ENCODE peak calls at places on chromosomes 4 and X, in ten cellular contexts. One of them, this sample, is unnamed.

GRCh38 chrX:132821974-132822633 is 136.3 kb downstream of the HS6ST2 start:
- DNase-seq in AG09309: no peak
- DNase-seq in HCT116: no peak
- DNase-seq in ovary: no peak
- DNase-seq in MCF 10A: no peak
- DNase-seq in glutamatergic neuron: no peak
- DNase-seq in heart right ventricle: no peak
- DNase-seq in GM12865: no peak
- DNase-seq in WTC11: no peak
- DNase-seq in AG04449: no peak
- DNase-seq in this sample: no peak

GRCh38 chr4:119179011-119179410 is 33.5 kb upstream of the USP53 start:
- DNase-seq in heart right ventricle: no peak
- DNase-seq in GM12865: no peak
- DNase-seq in ovary: no peak
- DNase-seq in AG04449: no peak
- DNase-seq in MCF 10A: no peak
- DNase-seq in HCT116: no peak
- DNase-seq in WTC11: no peak
- DNase-seq in AG09309: no peak
- DNase-seq in glutamatergic neuron: no peak
- DNase-seq in this sample: no peak

GRCh38 chr4:56181140-56181950 is 205.9 kb downstream of the AASDH start:
- DNase-seq in ovary: no peak
- DNase-seq in heart right ventricle: no peak
- DNase-seq in GM12865: no peak
- DNase-seq in AG04449: no peak
- DNase-seq in AG09309: no peak
- DNase-seq in glutamatergic neuron: no peak
- DNase-seq in HCT116: peak
- DNase-seq in MCF 10A: peak
- DNase-seq in WTC11: no peak
- DNase-seq in this sample: no peak

GRCh38 chr4:137367608-137368007 is 164.7 kb downstream of the PCDH18 start:
- DNase-seq in AG09309: peak
- DNase-seq in HCT116: no peak
- DNase-seq in GM12865: no peak
- DNase-seq in heart right ventricle: no peak
- DNase-seq in glutamatergic neuron: no peak
- DNase-seq in MCF 10A: peak
- DNase-seq in WTC11: no peak
- DNase-seq in ovary: no peak
- DNase-seq in AG04449: peak
- DNase-seq in this sample: no peak

GRCh38 chr4:2925931-2926860 is 37.0 kb downstream of the NOP14 start:
- DNase-seq in heart right ventricle: no peak
- DNase-seq in HCT116: no peak
- DNase-seq in WTC11: no peak
- DNase-seq in GM12865: no peak
- DNase-seq in AG09309: no peak
- DNase-seq in AG04449: no peak
- DNase-seq in glutamatergic neuron: no peak
- DNase-seq in ovary: no peak
- DNase-seq in MCF 10A: no peak
- DNase-seq in this sample: no peak

GRCh38 chrX:135256923-135257322 is 5.1 kb downstream of the ETDA start:
- DNase-seq in AG04449: no peak
- DNase-seq in heart right ventricle: no peak
- DNase-seq in MCF 10A: no peak
- DNase-seq in HCT116: no peak
- DNase-seq in AG09309: no peak
- DNase-seq in GM12865: no peak
- DNase-seq in WTC11: no peak
- DNase-seq in glutamatergic neuron: no peak
- DNase-seq in ovary: no peak
- DNase-seq in this sample: peak

GRCh38 chr4:99437686-99438577 is 2.8 kb upstream of the ADH7 start:
- DNase-seq in heart right ventricle: no peak
- DNase-seq in glutamatergic neuron: no peak
- DNase-seq in HCT116: no peak
- DNase-seq in MCF 10A: no peak
- DNase-seq in AG09309: no peak
- DNase-seq in ovary: no peak
- DNase-seq in AG04449: no peak
- DNase-seq in GM12865: no peak
- DNase-seq in WTC11: no peak
- DNase-seq in this sample: no peak

GRCh38 chr4:134634301-134634700 is 432.7 kb upstream of the PABPC4L start:
- DNase-seq in glutamatergic neuron: no peak
- DNase-seq in MCF 10A: no peak
- DNase-seq in HCT116: no peak
- DNase-seq in AG09309: no peak
- DNase-seq in AG04449: no peak
- DNase-seq in WTC11: no peak
- DNase-seq in heart right ventricle: no peak
- DNase-seq in ovary: no peak
- DNase-seq in GM12865: no peak
- DNase-seq in this sample: no peak

GRCh38 chr4:134216436-134216835 is 14.8 kb upstream of the PABPC4L start:
- DNase-seq in MCF 10A: no peak
- DNase-seq in WTC11: no peak
- DNase-seq in HCT116: no peak
- DNase-seq in GM12865: no peak
- DNase-seq in glutamatergic neuron: no peak
- DNase-seq in AG04449: no peak
- DNase-seq in AG09309: peak
- DNase-seq in ovary: no peak
- DNase-seq in heart right ventricle: no peak
- DNase-seq in this sample: no peak

GRCh38 chrX:135327299-135327698 is 18.0 kb downstream of the ETDC start:
- DNase-seq in ovary: no peak
- DNase-seq in MCF 10A: peak
- DNase-seq in heart right ventricle: no peak
- DNase-seq in glutamatergic neuron: no peak
- DNase-seq in AG04449: peak
- DNase-seq in WTC11: no peak
- DNase-seq in HCT116: no peak
- DNase-seq in GM12865: no peak
- DNase-seq in AG09309: peak
- DNase-seq in this sample: no peak

GRCh38 chr4:41257257-41257900 is 651 bp downstream of the UCHL1 start:
- DNase-seq in heart right ventricle: peak
- DNase-seq in GM12865: peak
- DNase-seq in WTC11: peak
- DNase-seq in AG09309: no peak
- DNase-seq in ovary: peak
- DNase-seq in glutamatergic neuron: peak
- DNase-seq in AG04449: no peak
- DNase-seq in HCT116: no peak
- DNase-seq in MCF 10A: peak
- DNase-seq in this sample: peak

GRCh38 chr4:16794816-16795445 is 103.5 kb downstream of the LDB2 start:
- DNase-seq in AG09309: peak
- DNase-seq in GM12865: peak
- DNase-seq in ovary: peak
- DNase-seq in AG04449: no peak
- DNase-seq in WTC11: peak
- DNase-seq in HCT116: peak
- DNase-seq in glutamatergic neuron: peak
- DNase-seq in heart right ventricle: peak
- DNase-seq in MCF 10A: peak
- DNase-seq in this sample: no peak

GRCh38 chr4:48602222-48602621 is 112.2 kb downstream of the ZAR1 start:
- DNase-seq in MCF 10A: peak
- DNase-seq in GM12865: no peak
- DNase-seq in HCT116: no peak
- DNase-seq in glutamatergic neuron: no peak
- DNase-seq in ovary: no peak
- DNase-seq in AG04449: no peak
- DNase-seq in AG09309: no peak
- DNase-seq in heart right ventricle: no peak
- DNase-seq in WTC11: no peak
- DNase-seq in this sample: no peak

GRCh38 chrX:20237864-20238263 is 28.8 kb downstream of the RPS6KA3 start:
- DNase-seq in glutamatergic neuron: no peak
- DNase-seq in HCT116: no peak
- DNase-seq in heart right ventricle: no peak
- DNase-seq in ovary: no peak
- DNase-seq in WTC11: no peak
- DNase-seq in AG04449: no peak
- DNase-seq in MCF 10A: no peak
- DNase-seq in AG09309: no peak
- DNase-seq in GM12865: no peak
- DNase-seq in this sample: no peak

GRCh38 chrX:82734140-82734539 is 774.0 kb upstream of the POU3F4 start:
- DNase-seq in AG04449: no peak
- DNase-seq in HCT116: no peak
- DNase-seq in ovary: no peak
- DNase-seq in WTC11: no peak
- DNase-seq in AG09309: no peak
- DNase-seq in glutamatergic neuron: no peak
- DNase-seq in heart right ventricle: no peak
- DNase-seq in MCF 10A: no peak
- DNase-seq in GM12865: peak
- DNase-seq in this sample: no peak

GRCh38 chrX:138748480-138748879 is 37.0 kb upstream of the FGF13 start:
- DNase-seq in AG04449: no peak
- DNase-seq in AG09309: no peak
- DNase-seq in ovary: no peak
- DNase-seq in WTC11: no peak
- DNase-seq in heart right ventricle: no peak
- DNase-seq in glutamatergic neuron: no peak
- DNase-seq in HCT116: no peak
- DNase-seq in MCF 10A: peak
- DNase-seq in GM12865: peak
- DNase-seq in this sample: no peak

GRCh38 chrX:24150051-24150790 is 692 bp downstream of the ZFX start:
- DNase-seq in heart right ventricle: peak
- DNase-seq in glutamatergic neuron: peak
- DNase-seq in AG09309: peak
- DNase-seq in AG04449: no peak
- DNase-seq in GM12865: peak
- DNase-seq in MCF 10A: peak
- DNase-seq in HCT116: peak
- DNase-seq in ovary: peak
- DNase-seq in WTC11: peak
- DNase-seq in this sample: peak

GRCh38 chrX:55143621-55144020 is 54.8 kb downstream of the PAGE2 start:
- DNase-seq in HCT116: no peak
- DNase-seq in heart right ventricle: no peak
- DNase-seq in AG09309: no peak
- DNase-seq in MCF 10A: no peak
- DNase-seq in ovary: no peak
- DNase-seq in glutamatergic neuron: no peak
- DNase-seq in AG04449: no peak
- DNase-seq in GM12865: no peak
- DNase-seq in WTC11: no peak
- DNase-seq in this sample: no peak

GRCh38 chrX:150017868-150018267 is 79.6 kb upstream of the EOLA2 start:
- DNase-seq in HCT116: no peak
- DNase-seq in heart right ventricle: no peak
- DNase-seq in MCF 10A: no peak
- DNase-seq in ovary: no peak
- DNase-seq in AG09309: no peak
- DNase-seq in AG04449: no peak
- DNase-seq in GM12865: no peak
- DNase-seq in WTC11: no peak
- DNase-seq in glutamatergic neuron: no peak
- DNase-seq in this sample: no peak
- TF ChIP-seq CTCF in HCT116: no peak
- TF ChIP-seq CTCF in heart right ventricle: no peak
- TF ChIP-seq CTCF in MCF 10A: no peak
- TF ChIP-seq CTCF in ovary: no peak
- TF ChIP-seq CTCF in AG09309: no peak
- TF ChIP-seq CTCF in AG04449: no peak
- TF ChIP-seq CTCF in GM12865: no peak
- TF ChIP-seq CTCF in WTC11: no peak
- TF ChIP-seq CTCF in glutamatergic neuron: no peak
- TF ChIP-seq CTCF in this sample: no peak

DNA sequence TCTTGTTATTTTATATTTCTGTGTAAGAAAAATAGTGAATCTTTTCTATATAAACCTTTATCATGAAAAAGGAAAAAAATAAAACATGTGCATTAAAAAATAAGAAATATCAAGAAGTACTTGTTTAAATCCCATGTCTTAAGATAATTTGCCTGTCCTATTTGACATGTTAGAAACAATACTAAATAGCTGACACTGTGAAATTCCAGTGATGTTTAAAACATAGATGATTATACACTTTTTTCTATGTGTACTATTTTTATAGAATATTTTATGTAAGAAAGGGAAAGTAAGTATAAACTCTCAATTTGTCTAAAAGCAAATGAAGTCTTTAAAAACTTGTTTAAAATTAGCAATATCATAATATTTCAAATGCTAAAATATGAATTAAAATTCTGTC is 543.2 kb upstream of the ATOH1 start:
- DNase-seq in GM12865: no peak
- DNase-seq in AG04449: no peak
- DNase-seq in WTC11: no peak
- DNase-seq in MCF 10A: no peak
- DNase-seq in heart right ventricle: no peak
- DNase-seq in ovary: no peak
- DNase-seq in glutamatergic neuron: no peak
- DNase-seq in HCT116: no peak
- DNase-seq in AG09309: no peak
- DNase-seq in this sample: no peak
- TF ChIP-seq CTCF in GM12865: no peak
- TF ChIP-seq CTCF in AG04449: no peak
- TF ChIP-seq CTCF in WTC11: no peak
- TF ChIP-seq CTCF in MCF 10A: no peak
- TF ChIP-seq CTCF in heart right ventricle: no peak
- TF ChIP-seq CTCF in ovary: no peak
- TF ChIP-seq CTCF in glutamatergic neuron: no peak
- TF ChIP-seq CTCF in HCT116: no peak
- TF ChIP-seq CTCF in AG09309: no peak
- TF ChIP-seq CTCF in this sample: no peak

DNA sequence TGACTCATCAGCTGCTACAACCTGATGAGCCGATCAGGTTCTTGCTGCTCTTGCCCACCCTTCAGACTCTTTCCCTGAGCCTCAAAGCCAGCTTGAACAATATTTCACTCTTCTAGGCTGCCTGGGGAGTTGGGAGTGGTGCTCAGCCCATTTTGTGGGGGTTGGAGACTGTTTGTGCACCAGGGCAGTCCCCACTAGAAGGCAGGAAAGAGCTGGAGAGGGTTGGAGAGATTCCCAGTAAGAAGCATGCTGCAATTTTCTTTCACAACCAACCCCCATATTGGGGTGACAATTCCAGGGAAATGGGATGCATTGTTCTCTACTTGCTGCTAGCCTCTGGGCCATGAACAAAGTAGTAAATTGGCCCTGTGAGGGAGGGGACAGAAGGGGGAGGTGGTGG is 44.1 kb downstream of the SLC16A2 start:
- DNase-seq in MCF 10A: peak
- DNase-seq in glutamatergic neuron: no peak
- DNase-seq in WTC11: no peak
- DNase-seq in GM12865: no peak
- DNase-seq in AG04449: no peak
- DNase-seq in ovary: no peak
- DNase-seq in AG09309: no peak
- DNase-seq in heart right ventricle: no peak
- DNase-seq in HCT116: no peak
- DNase-seq in this sample: no peak
- TF ChIP-seq CTCF in MCF 10A: no peak
- TF ChIP-seq CTCF in glutamatergic neuron: no peak
- TF ChIP-seq CTCF in WTC11: no peak
- TF ChIP-seq CTCF in GM12865: no peak
- TF ChIP-seq CTCF in AG04449: no peak
- TF ChIP-seq CTCF in ovary: no peak
- TF ChIP-seq CTCF in AG09309: peak
- TF ChIP-seq CTCF in heart right ventricle: no peak
- TF ChIP-seq CTCF in HCT116: no peak
- TF ChIP-seq CTCF in this sample: no peak

GRCh38 chrX:13659057-13659456 is 6.1 kb downstream of the TCEANC start:
- DNase-seq in glutamatergic neuron: no peak
- DNase-seq in AG09309: no peak
- DNase-seq in AG04449: no peak
- DNase-seq in ovary: no peak
- DNase-seq in HCT116: no peak
- DNase-seq in heart right ventricle: no peak
- DNase-seq in WTC11: no peak
- DNase-seq in MCF 10A: peak
- DNase-seq in GM12865: no peak
- DNase-seq in this sample: no peak
- TF ChIP-seq CTCF in glutamatergic neuron: no peak
- TF ChIP-seq CTCF in AG09309: no peak
- TF ChIP-seq CTCF in AG04449: no peak
- TF ChIP-seq CTCF in ovary: no peak
- TF ChIP-seq CTCF in HCT116: no peak
- TF ChIP-seq CTCF in heart right ventricle: no peak
- TF ChIP-seq CTCF in WTC11: no peak
- TF ChIP-seq CTCF in MCF 10A: no peak
- TF ChIP-seq CTCF in GM12865: no peak
- TF ChIP-seq CTCF in this sample: no peak

This sample was measured in osteocyte.